ENCODE peak calls at places on chromosomes 2 and 18, in five cellular contexts. One of them, this sample, is unnamed.

GRCh38 chr2:9347411-9347853 is 75.9 kb downstream of the ITGB1BP1 start:
- DNase-seq in brain microvascular endothelial cell: no peak
- DNase-seq in right lobe of liver: no peak
- DNase-seq in A549: no peak
- DNase-seq in CD8-positive, alpha-beta memory T cell: no peak
- DNase-seq in this sample: no peak

GRCh38 chr18:6211174-6211504 is 203.6 kb downstream of the L3MBTL4 start:
- DNase-seq in brain microvascular endothelial cell: no peak
- DNase-seq in right lobe of liver: no peak
- DNase-seq in A549: no peak
- DNase-seq in CD8-positive, alpha-beta memory T cell: no peak
- DNase-seq in this sample: no peak

GRCh38 chr18:27501651-27502050 is 316.5 kb upstream of the CHST9 start:
- DNase-seq in brain microvascular endothelial cell: no peak
- DNase-seq in right lobe of liver: no peak
- DNase-seq in A549: no peak
- DNase-seq in CD8-positive, alpha-beta memory T cell: no peak
- DNase-seq in this sample: no peak

GRCh38 chr2:237492137-237492890 is 5.3 kb downstream of the MLPH start:
- DNase-seq in brain microvascular endothelial cell: no peak
- DNase-seq in right lobe of liver: no peak
- DNase-seq in A549: no peak
- DNase-seq in CD8-positive, alpha-beta memory T cell: no peak
- DNase-seq in this sample: no peak

GRCh38 chr2:32938934-32939333 is 7.8 kb upstream of the LTBP1 start:
- DNase-seq in brain microvascular endothelial cell: no peak
- DNase-seq in right lobe of liver: no peak
- DNase-seq in A549: no peak
- DNase-seq in CD8-positive, alpha-beta memory T cell: no peak
- DNase-seq in this sample: no peak

GRCh38 chr2:171227066-171227782 is 66.5 kb upstream of the TLK1 start:
- DNase-seq in brain microvascular endothelial cell: no peak
- DNase-seq in right lobe of liver: no peak
- DNase-seq in A549: no peak
- DNase-seq in CD8-positive, alpha-beta memory T cell: no peak
- DNase-seq in this sample: no peak

GRCh38 chr18:70426818-70427217 is 138.0 kb downstream of the SOCS6 start:
- DNase-seq in brain microvascular endothelial cell: no peak
- DNase-seq in right lobe of liver: no peak
- DNase-seq in A549: no peak
- DNase-seq in CD8-positive, alpha-beta memory T cell: no peak
- DNase-seq in this sample: no peak

GRCh38 chr2:238136820-238137537 is 1.5 kb upstream of the KLHL30 start:
- DNase-seq in brain microvascular endothelial cell: peak
- DNase-seq in right lobe of liver: peak
- DNase-seq in A549: no peak
- DNase-seq in CD8-positive, alpha-beta memory T cell: no peak
- DNase-seq in this sample: no peak

GRCh38 chr2:99662761-99663341 is 173.0 kb upstream of the REV1 start:
- DNase-seq in brain microvascular endothelial cell: peak
- DNase-seq in right lobe of liver: no peak
- DNase-seq in A549: no peak
- DNase-seq in CD8-positive, alpha-beta memory T cell: no peak
- DNase-seq in this sample: peak

GRCh38 chr2:115654362-115654761 is 1211.9 kb downstream of the DPP10 start:
- DNase-seq in brain microvascular endothelial cell: no peak
- DNase-seq in right lobe of liver: no peak
- DNase-seq in A549: no peak
- DNase-seq in CD8-positive, alpha-beta memory T cell: no peak
- DNase-seq in this sample: no peak

GRCh38 chr2:143564419-143564818 is 435.2 kb downstream of the ARHGAP15 start:
- DNase-seq in brain microvascular endothelial cell: no peak
- DNase-seq in right lobe of liver: no peak
- DNase-seq in A549: no peak
- DNase-seq in CD8-positive, alpha-beta memory T cell: no peak
- DNase-seq in this sample: no peak

GRCh38 chr2:238159676-238160205 is 971 bp downstream of the ERFE start:
- DNase-seq in brain microvascular endothelial cell: no peak
- DNase-seq in right lobe of liver: no peak
- DNase-seq in A549: no peak
- DNase-seq in CD8-positive, alpha-beta memory T cell: no peak
- DNase-seq in this sample: no peak

GRCh38 chr2:160028431-160029269 is 33.8 kb downstream of the PLA2R1 start:
- DNase-seq in brain microvascular endothelial cell: peak
- DNase-seq in right lobe of liver: no peak
- DNase-seq in A549: no peak
- DNase-seq in CD8-positive, alpha-beta memory T cell: no peak
- DNase-seq in this sample: no peak

GRCh38 chr2:121774216-121774615 is 18.8 kb downstream of the TSN start:
- DNase-seq in brain microvascular endothelial cell: no peak
- DNase-seq in right lobe of liver: no peak
- DNase-seq in A549: no peak
- DNase-seq in CD8-positive, alpha-beta memory T cell: no peak
- DNase-seq in this sample: no peak

GRCh38 chr2:46074501-46074900 is 222.7 kb upstream of the EPAS1 start:
- DNase-seq in brain microvascular endothelial cell: no peak
- DNase-seq in right lobe of liver: no peak
- DNase-seq in A549: no peak
- DNase-seq in CD8-positive, alpha-beta memory T cell: no peak
- DNase-seq in this sample: no peak

GRCh38 chr2:96159084-96159830 is 14.0 kb upstream of the DUSP2 start:
- DNase-seq in brain microvascular endothelial cell: no peak
- DNase-seq in right lobe of liver: no peak
- DNase-seq in A549: no peak
- DNase-seq in CD8-positive, alpha-beta memory T cell: no peak
- DNase-seq in this sample: no peak

GRCh38 chr2:240917684-240918257 is 11.6 kb downstream of the CROCC2 start:
- DNase-seq in brain microvascular endothelial cell: no peak
- DNase-seq in right lobe of liver: peak
- DNase-seq in A549: no peak
- DNase-seq in CD8-positive, alpha-beta memory T cell: no peak
- DNase-seq in this sample: no peak

GRCh38 chr2:235638541-235639192 is 144.8 kb downstream of the AGAP1 start:
- DNase-seq in brain microvascular endothelial cell: no peak
- DNase-seq in right lobe of liver: no peak
- DNase-seq in A549: no peak
- DNase-seq in CD8-positive, alpha-beta memory T cell: no peak
- DNase-seq in this sample: peak

GRCh38 chr2:3238951-3239841 is 138.4 kb downstream of the EIPR1 start:
- DNase-seq in brain microvascular endothelial cell: no peak
- DNase-seq in right lobe of liver: no peak
- DNase-seq in A549: no peak
- DNase-seq in CD8-positive, alpha-beta memory T cell: no peak
- DNase-seq in this sample: no peak

GRCh38 chr18:47184419-47185050 is 8.4 kb upstream of the IER3IP1 start:
- DNase-seq in brain microvascular endothelial cell: peak
- DNase-seq in right lobe of liver: no peak
- DNase-seq in A549: no peak
- DNase-seq in CD8-positive, alpha-beta memory T cell: no peak
- DNase-seq in this sample: no peak

GRCh38 chr2:31967790-31968189 is 43.0 kb downstream of the MEMO1 start:
- DNase-seq in brain microvascular endothelial cell: no peak
- DNase-seq in right lobe of liver: no peak
- DNase-seq in A549: no peak
- DNase-seq in CD8-positive, alpha-beta memory T cell: no peak
- DNase-seq in this sample: no peak

GRCh38 chr18:48100712-48101165 is 170.3 kb upstream of the SMAD2 start:
- DNase-seq in brain microvascular endothelial cell: no peak
- DNase-seq in right lobe of liver: no peak
- DNase-seq in A549: no peak
- DNase-seq in CD8-positive, alpha-beta memory T cell: no peak
- DNase-seq in this sample: no peak

GRCh38 chr2:173750332-173750731 is 214.8 kb downstream of the SP3 start:
- DNase-seq in brain microvascular endothelial cell: no peak
- DNase-seq in right lobe of liver: no peak
- DNase-seq in A549: no peak
- DNase-seq in CD8-positive, alpha-beta memory T cell: no peak
- DNase-seq in this sample: no peak

GRCh38 chr2:182767578-182767977 is 51.5 kb downstream of the DNAJC10 start:
- DNase-seq in brain microvascular endothelial cell: peak
- DNase-seq in right lobe of liver: no peak
- DNase-seq in A549: peak
- DNase-seq in CD8-positive, alpha-beta memory T cell: no peak
- DNase-seq in this sample: no peak

GRCh38 chr18:72555101-72555500 is 11.0 kb upstream of the CBLN2 start:
- DNase-seq in brain microvascular endothelial cell: no peak
- DNase-seq in right lobe of liver: no peak
- DNase-seq in A549: no peak
- DNase-seq in CD8-positive, alpha-beta memory T cell: no peak
- DNase-seq in this sample: no peak

GRCh38 chr18:48934400-48934707 is 16.4 kb downstream of the SMAD7 start:
- DNase-seq in brain microvascular endothelial cell: no peak
- DNase-seq in right lobe of liver: no peak
- DNase-seq in A549: no peak
- DNase-seq in CD8-positive, alpha-beta memory T cell: no peak
- DNase-seq in this sample: no peak

GRCh38 chr18:54909538-54909937 is 49.7 kb downstream of the CCDC68 start:
- DNase-seq in brain microvascular endothelial cell: no peak
- DNase-seq in right lobe of liver: no peak
- DNase-seq in A549: no peak
- DNase-seq in CD8-positive, alpha-beta memory T cell: no peak
- DNase-seq in this sample: no peak

GRCh38 chr2:164789986-164790385 is 51.6 kb downstream of the COBLL1 start:
- DNase-seq in brain microvascular endothelial cell: no peak
- DNase-seq in right lobe of liver: no peak
- DNase-seq in A549: no peak
- DNase-seq in CD8-positive, alpha-beta memory T cell: no peak
- DNase-seq in this sample: no peak

GRCh38 chr2:164796999-164797398 is 44.6 kb downstream of the COBLL1 start:
- DNase-seq in brain microvascular endothelial cell: no peak
- DNase-seq in right lobe of liver: no peak
- DNase-seq in A549: no peak
- DNase-seq in CD8-positive, alpha-beta memory T cell: no peak
- DNase-seq in this sample: no peak

GRCh38 chr2:164794432-164795231 is 47.0 kb downstream of the COBLL1 start:
- DNase-seq in brain microvascular endothelial cell: no peak
- DNase-seq in right lobe of liver: no peak
- DNase-seq in A549: no peak
- DNase-seq in CD8-positive, alpha-beta memory T cell: no peak
- DNase-seq in this sample: no peak

GRCh38 chr2:164793531-164793930 is 48.1 kb downstream of the COBLL1 start:
- DNase-seq in brain microvascular endothelial cell: no peak
- DNase-seq in right lobe of liver: no peak
- DNase-seq in A549: no peak
- DNase-seq in CD8-positive, alpha-beta memory T cell: no peak
- DNase-seq in this sample: no peak

DNA sequence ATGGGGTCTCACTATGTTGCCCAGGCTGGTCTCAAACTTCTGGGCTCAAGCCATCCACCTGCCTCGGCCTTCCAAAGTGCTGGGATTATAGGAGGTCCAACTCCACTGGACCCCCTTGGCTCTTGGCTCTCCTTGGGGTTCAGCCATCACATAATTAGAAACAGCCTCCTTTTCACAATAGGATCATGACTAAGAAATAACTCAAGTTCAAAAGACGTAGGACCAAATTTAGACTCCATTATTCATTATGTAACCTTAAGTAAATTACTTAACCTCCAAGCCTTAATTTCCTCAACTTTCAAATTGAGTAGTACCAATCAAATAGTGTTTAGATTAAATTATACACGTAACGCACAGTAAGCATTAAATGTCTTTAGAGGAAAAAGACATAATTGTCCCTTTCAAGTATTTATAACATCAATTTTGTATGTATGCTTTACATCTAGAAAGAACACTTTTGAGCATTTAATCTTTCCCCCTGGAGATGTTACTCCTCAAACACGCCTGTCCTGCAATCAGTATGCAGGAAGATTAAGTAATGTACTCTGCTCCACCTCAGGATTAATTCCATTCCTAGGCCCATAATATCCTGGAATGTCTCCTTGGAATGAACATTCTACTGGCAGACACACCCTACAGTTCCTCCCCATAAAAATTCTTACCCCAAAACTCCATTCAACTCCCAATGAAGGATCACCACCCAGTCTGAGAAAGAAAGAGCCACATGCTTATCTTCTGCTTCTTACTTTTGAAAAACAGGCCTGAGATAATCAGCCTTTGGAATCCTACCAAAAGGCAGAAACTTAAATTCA is 49.1 kb downstream of the COBLL1 start:
- DNase-seq in brain microvascular endothelial cell: no peak
- DNase-seq in right lobe of liver: no peak
- DNase-seq in A549: no peak
- DNase-seq in CD8-positive, alpha-beta memory T cell: no peak
- DNase-seq in this sample: no peak
- H3K27ac ChIP-seq in brain microvascular endothelial cell: no peak
- H3K27ac ChIP-seq in right lobe of liver: no peak
- H3K27ac ChIP-seq in A549: no peak
- H3K27ac ChIP-seq in CD8-positive, alpha-beta memory T cell: no peak
- H3K27ac ChIP-seq in this sample: no peak

GRCh38 chr2:23662466-23662865 is 264.5 kb downstream of the ATAD2B start:
- DNase-seq in brain microvascular endothelial cell: no peak
- DNase-seq in right lobe of liver: no peak
- DNase-seq in A549: no peak
- DNase-seq in CD8-positive, alpha-beta memory T cell: no peak
- DNase-seq in this sample: no peak

GRCh38 chr2:23661276-23662050 is 265.5 kb downstream of the ATAD2B start:
- DNase-seq in brain microvascular endothelial cell: no peak
- DNase-seq in right lobe of liver: no peak
- DNase-seq in A549: no peak
- DNase-seq in CD8-positive, alpha-beta memory T cell: no peak
- DNase-seq in this sample: no peak

GRCh38 chr2:23663730-23664005 is 263.3 kb downstream of the ATAD2B start:
- DNase-seq in brain microvascular endothelial cell: no peak
- DNase-seq in right lobe of liver: no peak
- DNase-seq in A549: no peak
- DNase-seq in CD8-positive, alpha-beta memory T cell: no peak
- DNase-seq in this sample: no peak

GRCh38 chr2:23664069-23664788 is 262.7 kb downstream of the ATAD2B start:
- DNase-seq in brain microvascular endothelial cell: no peak
- DNase-seq in right lobe of liver: no peak
- DNase-seq in A549: no peak
- DNase-seq in CD8-positive, alpha-beta memory T cell: no peak
- DNase-seq in this sample: no peak

GRCh38 chr2:23662941-23663729 is 263.8 kb downstream of the ATAD2B start:
- DNase-seq in brain microvascular endothelial cell: no peak
- DNase-seq in right lobe of liver: no peak
- DNase-seq in A549: no peak
- DNase-seq in CD8-positive, alpha-beta memory T cell: no peak
- DNase-seq in this sample: no peak
- H3K27ac ChIP-seq in brain microvascular endothelial cell: no peak
- H3K27ac ChIP-seq in right lobe of liver: no peak
- H3K27ac ChIP-seq in A549: no peak
- H3K27ac ChIP-seq in CD8-positive, alpha-beta memory T cell: no peak
- H3K27ac ChIP-seq in this sample: no peak

GRCh38 chr2:19800796-19801195 is 101.0 kb downstream of the TTC32 start:
- DNase-seq in brain microvascular endothelial cell: no peak
- DNase-seq in right lobe of liver: no peak
- DNase-seq in A549: no peak
- DNase-seq in CD8-positive, alpha-beta memory T cell: no peak
- DNase-seq in this sample: no peak
- H3K27ac ChIP-seq in brain microvascular endothelial cell: no peak
- H3K27ac ChIP-seq in right lobe of liver: no peak
- H3K27ac ChIP-seq in A549: peak
- H3K27ac ChIP-seq in CD8-positive, alpha-beta memory T cell: no peak
- H3K27ac ChIP-seq in this sample: no peak

GRCh38 chr2:151852260-151853069 is 24.2 kb upstream of the ARL5A start:
- DNase-seq in brain microvascular endothelial cell: no peak
- DNase-seq in right lobe of liver: no peak
- DNase-seq in A549: no peak
- DNase-seq in CD8-positive, alpha-beta memory T cell: no peak
- DNase-seq in this sample: no peak
- H3K27ac ChIP-seq in brain microvascular endothelial cell: no peak
- H3K27ac ChIP-seq in right lobe of liver: no peak
- H3K27ac ChIP-seq in A549: no peak
- H3K27ac ChIP-seq in CD8-positive, alpha-beta memory T cell: no peak
- H3K27ac ChIP-seq in this sample: no peak

This sample was measured in caudate nucleus.